ENCODE peak calls at places on chromosome 1, in five cellular contexts. O is GM12891; H is activated CD4-positive, alpha-beta T cell treated with anti-CD3 and anti-CD28 coated beads, Interleukin-2, amount 10 ng/mL, durations not matched to agents 7 days and 5 days; Q is ACHN; B is psoas muscle. U is an unnamed sample.

GRCh38 chr1:23198373-23198772 is 18.9 kb downstream of the HTR1D start:
- DNase-seq in O (no peak), H (no peak), Q (peak), B (no peak), U (peak)

GRCh38 chr1:212367474-212368072 is 47.1 kb downstream of the PACC1 start:
- DNase-seq in O (no peak), H (no peak), Q (no peak), B (no peak), U (no peak)

GRCh38 chr1:27981146-27981545 is 21.4 kb downstream of the XKR8 start:
- DNase-seq in O (no peak), H (no peak), Q (no peak), B (no peak), U (no peak)

GRCh38 chr1:67566803-67567202 is 118.2 kb upstream of the GADD45A start:
- DNase-seq in O (no peak), H (no peak), Q (no peak), B (no peak), U (no peak)

GRCh38 chr1:150568567-150568966 is 10.8 kb downstream of the MCL1 start:
- DNase-seq in O (no peak), H (no peak), Q (no peak), B (no peak), U (no peak)

GRCh38 chr1:157034137-157034800 is 11.3 kb downstream of the ARHGEF11 start:
- DNase-seq in O (no peak), H (no peak), Q (no peak), B (no peak), U (no peak)

GRCh38 chr1:114441332-114441731 is 69.7 kb downstream of the TRIM33 start:
- DNase-seq in O (no peak), H (no peak), Q (no peak), B (no peak), U (no peak)

GRCh38 chr1:227718932-227719331 is 16.2 kb downstream of the JMJD4 start:
- DNase-seq in O (no peak), H (no peak), Q (no peak), B (no peak), U (no peak)

GRCh38 chr1:242847390-242847993 is 323.0 kb upstream of the PLD5 start:
- DNase-seq in O (no peak), H (no peak), Q (peak), B (no peak), U (no peak)

GRCh38 chr1:1630191-1630964 is 1.6 kb upstream of the MMP23B start:
- DNase-seq in O (peak), H (peak), Q (no peak), B (peak), U (no peak)

GRCh38 chr1:165075725-165076370 is 280.7 kb downstream of the LMX1A start:
- DNase-seq in O (no peak), H (no peak), Q (peak), B (no peak), U (peak)

GRCh38 chr1:77605246-77606026 is 77.0 kb downstream of the ZZZ3 start:
- DNase-seq in O (no peak), H (no peak), Q (no peak), B (peak), U (peak)

GRCh38 chr1:245687129-245687635 is 532.4 kb downstream of the KIF26B start:
- DNase-seq in O (no peak), H (no peak), Q (no peak), B (no peak), U (no peak)

GRCh38 chr1:230280906-230281413 is 145.2 kb downstream of the PGBD5 start:
- DNase-seq in O (no peak), H (no peak), Q (no peak), B (no peak), U (no peak)

GRCh38 chr1:228307218-228308023 is 99.2 kb downstream of the TRIM11 start:
- DNase-seq in O (no peak), H (no peak), Q (no peak), B (no peak), U (no peak)

GRCh38 chr1:59015708-59016107 is 231.9 kb upstream of the JUN start:
- DNase-seq in O (no peak), H (no peak), Q (peak), B (no peak), U (peak)

GRCh38 chr1:84164567-84165021 is 20.5 kb downstream of the PRKACB start:
- DNase-seq in O (no peak), H (no peak), Q (no peak), B (no peak), U (no peak)

U was measured in RCC 7860.